ENCODE peak calls at places on chromosomes 12 and 14, in six cellular contexts. One of them, this sample, is unnamed.

GRCh38 chr14:101370593-101371569 is 190.4 kb upstream of the DIO3 start:
- DNase-seq in mucosa of descending colon: no peak
- DNase-seq in GM13976: no peak
- DNase-seq in endothelial cell of umbilical vein: no peak
- DNase-seq in right lobe of liver: no peak
- DNase-seq in fibroblast of lung: no peak
- DNase-seq in this sample: no peak

GRCh38 chr12:128336506-128336905 is 69.5 kb downstream of the TMEM132C start:
- DNase-seq in mucosa of descending colon: no peak
- DNase-seq in GM13976: no peak
- DNase-seq in endothelial cell of umbilical vein: no peak
- DNase-seq in right lobe of liver: no peak
- DNase-seq in fibroblast of lung: no peak
- DNase-seq in this sample: no peak

GRCh38 chr12:7144414-7145120 is 14.4 kb downstream of the CLSTN3 start:
- DNase-seq in mucosa of descending colon: no peak
- DNase-seq in GM13976: peak
- DNase-seq in endothelial cell of umbilical vein: peak
- DNase-seq in right lobe of liver: peak
- DNase-seq in fibroblast of lung: peak
- DNase-seq in this sample: no peak

GRCh38 chr12:39006286-39006685 is 100.9 kb upstream of the CPNE8 start:
- DNase-seq in mucosa of descending colon: no peak
- DNase-seq in GM13976: no peak
- DNase-seq in endothelial cell of umbilical vein: no peak
- DNase-seq in right lobe of liver: no peak
- DNase-seq in fibroblast of lung: peak
- DNase-seq in this sample: no peak

GRCh38 chr12:55929306-55929791 is 1.6 kb upstream of the DGKA start:
- DNase-seq in mucosa of descending colon: peak
- DNase-seq in GM13976: peak
- DNase-seq in endothelial cell of umbilical vein: no peak
- DNase-seq in right lobe of liver: no peak
- DNase-seq in fibroblast of lung: no peak
- DNase-seq in this sample: no peak

GRCh38 chr12:2417761-2418160 is 365.0 kb downstream of the CACNA1C start:
- DNase-seq in mucosa of descending colon: no peak
- DNase-seq in GM13976: no peak
- DNase-seq in endothelial cell of umbilical vein: no peak
- DNase-seq in right lobe of liver: no peak
- DNase-seq in fibroblast of lung: no peak
- DNase-seq in this sample: no peak

GRCh38 chr14:59208224-59208814 is 19.9 kb downstream of the DAAM1 start:
- DNase-seq in mucosa of descending colon: no peak
- DNase-seq in GM13976: no peak
- DNase-seq in endothelial cell of umbilical vein: no peak
- DNase-seq in right lobe of liver: no peak
- DNase-seq in fibroblast of lung: peak
- DNase-seq in this sample: no peak

GRCh38 chr12:124525455-124525854 is 42.0 kb downstream of the NCOR2 start:
- DNase-seq in mucosa of descending colon: no peak
- DNase-seq in GM13976: no peak
- DNase-seq in endothelial cell of umbilical vein: no peak
- DNase-seq in right lobe of liver: no peak
- DNase-seq in fibroblast of lung: no peak
- DNase-seq in this sample: no peak

GRCh38 chr12:79886917-79887519 is 47.9 kb downstream of the PPP1R12A start:
- DNase-seq in mucosa of descending colon: no peak
- DNase-seq in GM13976: no peak
- DNase-seq in endothelial cell of umbilical vein: peak
- DNase-seq in right lobe of liver: no peak
- DNase-seq in fibroblast of lung: peak
- DNase-seq in this sample: no peak

GRCh38 chr12:13375583-13376413 is 179.3 kb downstream of the EMP1 start:
- DNase-seq in mucosa of descending colon: no peak
- DNase-seq in GM13976: no peak
- DNase-seq in endothelial cell of umbilical vein: no peak
- DNase-seq in right lobe of liver: peak
- DNase-seq in fibroblast of lung: no peak
- DNase-seq in this sample: no peak

GRCh38 chr14:104893435-104894207 is 28.6 kb downstream of the CEP170B start:
- DNase-seq in mucosa of descending colon: peak
- DNase-seq in GM13976: no peak
- DNase-seq in endothelial cell of umbilical vein: no peak
- DNase-seq in right lobe of liver: peak
- DNase-seq in fibroblast of lung: no peak
- DNase-seq in this sample: peak

DNA sequence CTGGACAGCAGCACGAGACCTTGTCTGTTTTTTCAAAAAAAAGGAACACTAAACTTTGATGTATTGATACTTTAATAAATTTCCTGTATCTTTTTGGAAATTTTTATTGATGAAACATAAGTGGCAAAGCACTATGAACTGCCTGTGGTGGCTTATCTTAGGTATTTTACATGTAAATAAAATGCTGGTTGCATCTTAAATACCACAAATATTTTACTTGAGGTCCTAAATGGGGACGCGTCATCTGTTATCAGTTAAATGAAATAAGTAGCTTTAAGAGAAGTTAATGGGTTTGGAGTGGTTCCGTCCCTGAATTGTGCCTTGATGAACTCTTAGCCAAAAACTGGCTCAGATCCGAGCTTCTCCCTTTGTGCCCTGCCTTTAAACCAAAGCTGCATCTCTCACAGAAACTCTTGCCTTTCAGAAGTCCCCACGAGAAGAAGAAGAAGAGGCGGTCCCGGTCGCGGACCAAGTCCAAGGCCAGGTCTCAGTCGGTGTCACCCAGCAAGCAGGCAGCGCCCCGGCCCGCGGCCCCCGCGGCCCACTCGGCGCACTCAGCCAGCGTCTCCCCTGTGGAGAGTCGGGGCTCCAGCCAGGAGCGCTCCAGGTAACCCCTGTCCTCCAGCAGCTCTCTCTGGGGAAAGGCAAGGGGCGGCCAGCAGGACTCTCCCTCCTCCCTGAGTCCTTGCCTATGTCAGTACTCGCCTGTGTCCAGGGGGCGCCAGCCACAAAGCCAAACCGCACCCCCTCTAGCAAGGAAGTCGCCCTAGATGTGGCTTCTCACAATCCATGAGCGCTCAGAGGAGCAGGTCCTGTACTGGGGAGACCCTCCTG is 31.2 kb upstream of the MMP17 start:
- DNase-seq in mucosa of descending colon: no peak
- DNase-seq in GM13976: no peak
- DNase-seq in endothelial cell of umbilical vein: no peak
- DNase-seq in right lobe of liver: no peak
- DNase-seq in fibroblast of lung: peak
- DNase-seq in this sample: no peak
- TF ChIP-seq CTCF in mucosa of descending colon: no peak
- TF ChIP-seq CTCF in GM13976: no peak
- TF ChIP-seq CTCF in endothelial cell of umbilical vein: no peak
- TF ChIP-seq CTCF in right lobe of liver: no peak
- TF ChIP-seq CTCF in fibroblast of lung: no peak
- TF ChIP-seq CTCF in this sample: no peak

GRCh38 chr12:4353785-4354208 is 25.7 kb downstream of the FGF23 start:
- DNase-seq in mucosa of descending colon: no peak
- DNase-seq in GM13976: no peak
- DNase-seq in endothelial cell of umbilical vein: no peak
- DNase-seq in right lobe of liver: no peak
- DNase-seq in fibroblast of lung: no peak
- DNase-seq in this sample: no peak
- TF ChIP-seq CTCF in mucosa of descending colon: no peak
- TF ChIP-seq CTCF in GM13976: peak
- TF ChIP-seq CTCF in endothelial cell of umbilical vein: no peak
- TF ChIP-seq CTCF in right lobe of liver: peak
- TF ChIP-seq CTCF in fibroblast of lung: peak
- TF ChIP-seq CTCF in this sample: peak

DNA sequence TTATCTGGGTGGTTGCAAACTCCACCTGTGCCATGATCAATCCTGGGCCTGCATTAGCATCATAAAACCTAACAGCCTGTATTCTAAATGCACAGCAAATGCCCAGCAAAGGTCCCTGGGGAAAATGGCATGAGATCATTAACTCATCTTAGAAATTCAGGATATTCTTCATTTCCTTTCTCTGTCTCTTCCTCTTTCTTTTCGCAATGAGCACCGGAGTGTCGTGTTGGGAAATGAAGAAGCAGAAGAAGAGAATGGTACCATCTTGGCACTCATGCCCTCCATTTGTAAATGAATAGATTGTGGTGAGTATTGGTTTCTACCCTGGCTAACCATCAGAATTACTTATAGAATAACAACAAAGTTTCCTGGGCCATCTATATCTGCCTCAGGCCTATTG is 193.6 kb downstream of the GALC start:
- DNase-seq in mucosa of descending colon: no peak
- DNase-seq in GM13976: no peak
- DNase-seq in endothelial cell of umbilical vein: no peak
- DNase-seq in right lobe of liver: no peak
- DNase-seq in fibroblast of lung: no peak
- DNase-seq in this sample: peak
- TF ChIP-seq CTCF in mucosa of descending colon: no peak
- TF ChIP-seq CTCF in GM13976: no peak
- TF ChIP-seq CTCF in endothelial cell of umbilical vein: no peak
- TF ChIP-seq CTCF in right lobe of liver: no peak
- TF ChIP-seq CTCF in fibroblast of lung: no peak
- TF ChIP-seq CTCF in this sample: no peak

DNA sequence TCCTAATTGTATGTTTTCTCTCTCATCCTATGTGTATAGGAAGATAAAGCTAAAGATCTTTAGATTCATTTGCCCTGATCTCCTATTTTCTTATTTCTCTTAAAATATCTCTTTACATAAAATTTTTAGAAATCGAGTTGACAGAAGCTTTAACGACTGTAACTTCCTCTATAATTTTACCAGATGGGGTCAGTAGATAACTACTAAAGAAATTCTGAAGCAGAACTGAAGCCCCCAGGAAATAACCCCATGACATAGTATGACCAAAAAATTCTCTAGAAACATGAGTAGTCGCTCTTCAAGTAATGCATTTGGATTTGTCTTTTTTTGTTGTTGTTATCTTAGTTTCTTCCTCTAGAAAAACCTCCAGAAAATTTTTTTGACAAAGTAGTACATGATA is 288.0 kb downstream of the ERC1 start:
- DNase-seq in mucosa of descending colon: no peak
- DNase-seq in GM13976: no peak
- DNase-seq in endothelial cell of umbilical vein: no peak
- DNase-seq in right lobe of liver: no peak
- DNase-seq in fibroblast of lung: no peak
- DNase-seq in this sample: no peak
- TF ChIP-seq CTCF in mucosa of descending colon: no peak
- TF ChIP-seq CTCF in GM13976: no peak
- TF ChIP-seq CTCF in endothelial cell of umbilical vein: no peak
- TF ChIP-seq CTCF in right lobe of liver: no peak
- TF ChIP-seq CTCF in fibroblast of lung: peak
- TF ChIP-seq CTCF in this sample: no peak

GRCh38 chr12:100926669-100927248 is 132.2 kb downstream of the ANO4 start:
- DNase-seq in mucosa of descending colon: no peak
- DNase-seq in GM13976: no peak
- DNase-seq in endothelial cell of umbilical vein: peak
- DNase-seq in right lobe of liver: peak
- DNase-seq in fibroblast of lung: peak
- DNase-seq in this sample: peak
- TF ChIP-seq CTCF in mucosa of descending colon: no peak
- TF ChIP-seq CTCF in GM13976: no peak
- TF ChIP-seq CTCF in endothelial cell of umbilical vein: no peak
- TF ChIP-seq CTCF in right lobe of liver: no peak
- TF ChIP-seq CTCF in fibroblast of lung: peak
- TF ChIP-seq CTCF in this sample: no peak

GRCh38 chr14:72553161-72553560 is 340.7 kb downstream of the DPF3 start:
- DNase-seq in mucosa of descending colon: no peak
- DNase-seq in GM13976: no peak
- DNase-seq in endothelial cell of umbilical vein: no peak
- DNase-seq in right lobe of liver: no peak
- DNase-seq in fibroblast of lung: peak
- DNase-seq in this sample: no peak

GRCh38 chr14:72554401-72554800 is 339.5 kb downstream of the DPF3 start:
- DNase-seq in mucosa of descending colon: no peak
- DNase-seq in GM13976: no peak
- DNase-seq in endothelial cell of umbilical vein: no peak
- DNase-seq in right lobe of liver: no peak
- DNase-seq in fibroblast of lung: no peak
- DNase-seq in this sample: no peak

GRCh38 chr14:72555609-72556000 is 338.3 kb downstream of the DPF3 start:
- DNase-seq in mucosa of descending colon: no peak
- DNase-seq in GM13976: no peak
- DNase-seq in endothelial cell of umbilical vein: no peak
- DNase-seq in right lobe of liver: no peak
- DNase-seq in fibroblast of lung: no peak
- DNase-seq in this sample: no peak

GRCh38 chr14:72553656-72554055 is 340.2 kb downstream of the DPF3 start:
- DNase-seq in mucosa of descending colon: no peak
- DNase-seq in GM13976: no peak
- DNase-seq in endothelial cell of umbilical vein: no peak
- DNase-seq in right lobe of liver: no peak
- DNase-seq in fibroblast of lung: no peak
- DNase-seq in this sample: no peak

GRCh38 chr14:72554994-72555608 is 338.8 kb downstream of the DPF3 start:
- DNase-seq in mucosa of descending colon: no peak
- DNase-seq in GM13976: no peak
- DNase-seq in endothelial cell of umbilical vein: no peak
- DNase-seq in right lobe of liver: no peak
- DNase-seq in fibroblast of lung: no peak
- DNase-seq in this sample: no peak
- TF ChIP-seq CTCF in mucosa of descending colon: no peak
- TF ChIP-seq CTCF in GM13976: no peak
- TF ChIP-seq CTCF in endothelial cell of umbilical vein: no peak
- TF ChIP-seq CTCF in right lobe of liver: no peak
- TF ChIP-seq CTCF in fibroblast of lung: no peak
- TF ChIP-seq CTCF in this sample: no peak